ENCODE peak calls at places on chromosomes 2 and 18, in five cellular contexts. J is foreskin keratinocyte; E is CD8-positive, alpha-beta T cell; N is left ventricle myocardium inferior; C is right atrium auricular region. D is an unnamed sample.

GRCh38 chr2:23385748-23386421 is 906 bp downstream of the KLHL29 start:
- DNase-seq in J (no peak), E (no peak), N (peak), C (no peak), D (peak)

GRCh38 chr2:127277028-127277427 is 16.9 kb downstream of the ERCC3 start:
- DNase-seq in J (no peak), E (no peak), N (no peak), C (peak), D (no peak)

GRCh38 chr2:24771099-24771498 is 22.1 kb downstream of the PTRHD1 start:
- DNase-seq in J (no peak), E (no peak), N (no peak), C (no peak), D (no peak)

GRCh38 chr2:168562971-168563370 is 106.9 kb downstream of the CERS6 start:
- DNase-seq in J (no peak), E (no peak), N (no peak), C (no peak), D (no peak)

GRCh38 chr2:150335596-150335995 is 151.9 kb downstream of the RND3 start:
- DNase-seq in J (no peak), E (no peak), N (no peak), C (no peak), D (no peak)

GRCh38 chr18:51211552-51211951 is 14.1 kb upstream of the MEX3C start:
- DNase-seq in J (peak), E (peak), N (no peak), C (peak), D (peak)

GRCh38 chr18:46452820-46453219 is 204.2 kb downstream of the LOXHD1 start:
- DNase-seq in J (peak), E (no peak), N (no peak), C (no peak), D (peak)

GRCh38 chr2:223896751-223897320 is 48.3 kb downstream of the WDFY1 start:
- DNase-seq in J (no peak), E (no peak), N (no peak), C (no peak), D (no peak)

GRCh38 chr18:61132036-61132435 is 201.2 kb upstream of the CDH20 start:
- DNase-seq in J (no peak), E (no peak), N (no peak), C (no peak), D (no peak)

GRCh38 chr2:223980397-223980735 is 23.1 kb downstream of the MRPL44 start:
- DNase-seq in J (no peak), E (no peak), N (no peak), C (no peak), D (no peak)

GRCh38 chr2:236919209-236919608 is 166.5 kb upstream of the COPS8 start:
- DNase-seq in J (peak), E (no peak), N (no peak), C (peak), D (peak)

GRCh38 chr2:60054571-60055340 is 498.7 kb downstream of the BCL11A start:
- DNase-seq in J (no peak), E (no peak), N (peak), C (no peak), D (no peak)

GRCh38 chr2:235836416-235837042 is 331.7 kb downstream of the GBX2 start:
- DNase-seq in J (no peak), E (no peak), N (no peak), C (no peak), D (no peak)

GRCh38 chr2:175063741-175064140 is 58.6 kb upstream of the CHN1 start:
- DNase-seq in J (peak), E (no peak), N (no peak), C (no peak), D (peak)

GRCh38 chr2:174610243-174610995 is 12.8 kb upstream of the WIPF1 start:
- DNase-seq in J (no peak), E (no peak), N (no peak), C (no peak), D (no peak)

GRCh38 chr2:207330912-207331311 is 165.2 kb upstream of the KLF7 start:
- DNase-seq in J (peak), E (no peak), N (no peak), C (peak), D (peak)

GRCh38 chr2:64770137-64770780 is 116.5 kb upstream of the SERTAD2 start:
- DNase-seq in J (no peak), E (no peak), N (no peak), C (no peak), D (no peak)

GRCh38 chr18:21914739-21915319 is 174.2 kb downstream of the MIB1 start:
- DNase-seq in J (peak), E (no peak), N (no peak), C (no peak), D (peak)

GRCh38 chr18:78774741-78775141 is 204.9 kb upstream of the SALL3 start:
- DNase-seq in J (no peak), E (no peak), N (no peak), C (no peak), D (no peak)

GRCh38 chr2:25720575-25720974 is 47.2 kb upstream of the DTNB start:
- DNase-seq in J (peak), E (no peak), N (no peak), C (no peak), D (no peak)

GRCh38 chr2:241368643-241369042 is 12.6 kb downstream of the FARP2 start:
- DNase-seq in J (no peak), E (no peak), N (no peak), C (no peak), D (no peak)

GRCh38 chr2:134722728-134723127 is 3.9 kb upstream of the TMEM163 start:
- DNase-seq in J (no peak), E (no peak), N (no peak), C (no peak), D (no peak)

GRCh38 chr18:44924750-44925534 is 244.3 kb downstream of the SETBP1 start:
- DNase-seq in J (no peak), E (no peak), N (no peak), C (no peak), D (no peak)

GRCh38 chr2:234044157-234044556 is 6.3 kb upstream of the SPP2 start:
- DNase-seq in J (peak), E (no peak), N (no peak), C (no peak), D (peak)

GRCh38 chr2:8197101-8197500 is 484.8 kb upstream of the ID2 start:
- DNase-seq in J (no peak), E (no peak), N (no peak), C (no peak), D (no peak)

GRCh38 chr2:85353876-85354285 is 447 bp downstream of the RETSAT start:
- DNase-seq in J (no peak), E (peak), N (peak), C (peak), D (peak)

DNA sequence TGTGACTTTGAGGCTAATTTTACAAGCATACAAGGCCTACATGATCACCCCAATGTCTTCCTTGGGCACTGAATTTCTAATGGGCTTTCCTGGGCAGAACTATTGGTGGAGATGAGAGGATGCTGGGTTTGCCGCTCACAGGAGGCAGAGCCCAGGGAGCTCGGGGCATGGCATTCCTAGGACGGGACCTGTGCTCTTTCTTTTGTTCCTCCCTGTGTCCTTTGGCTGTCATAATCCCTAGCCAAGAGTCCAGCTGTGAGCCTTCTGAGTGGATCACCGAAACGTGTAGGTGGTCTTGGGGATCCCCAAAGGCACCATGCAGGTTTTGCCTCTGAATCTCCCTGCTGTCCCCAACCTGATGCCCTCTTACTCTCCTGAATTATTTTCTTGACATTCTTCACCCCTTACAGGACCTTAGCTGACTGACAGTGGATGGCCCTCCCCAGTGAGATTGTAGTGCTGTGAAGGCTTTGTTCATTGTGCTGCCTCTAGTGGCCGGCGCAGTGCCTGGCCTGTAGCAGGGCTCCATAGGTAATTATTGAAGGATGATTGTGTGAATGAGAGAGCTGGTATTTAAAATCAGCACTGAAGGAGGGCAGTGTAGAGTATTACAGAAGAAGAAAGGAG is 221.9 kb downstream of the ZNF407 start:
- DNase-seq in J (no peak), E (no peak), N (no peak), C (no peak), D (no peak)
- TF ChIP-seq CTCF in J (peak), E (no peak), N (peak), C (peak), D (peak)

GRCh38 chr18:421236-422155 is 79.0 kb downstream of the COLEC12 start:
- DNase-seq in J (no peak), E (no peak), N (no peak), C (no peak), D (no peak)

GRCh38 chr18:424071-424868 is 76.2 kb downstream of the COLEC12 start:
- DNase-seq in J (no peak), E (no peak), N (no peak), C (no peak), D (no peak)

GRCh38 chr18:422966-423365 is 77.5 kb downstream of the COLEC12 start:
- DNase-seq in J (no peak), E (no peak), N (no peak), C (no peak), D (no peak)

GRCh38 chr18:427005-427404 is 73.5 kb downstream of the COLEC12 start:
- DNase-seq in J (no peak), E (no peak), N (no peak), C (no peak), D (no peak)

DNA sequence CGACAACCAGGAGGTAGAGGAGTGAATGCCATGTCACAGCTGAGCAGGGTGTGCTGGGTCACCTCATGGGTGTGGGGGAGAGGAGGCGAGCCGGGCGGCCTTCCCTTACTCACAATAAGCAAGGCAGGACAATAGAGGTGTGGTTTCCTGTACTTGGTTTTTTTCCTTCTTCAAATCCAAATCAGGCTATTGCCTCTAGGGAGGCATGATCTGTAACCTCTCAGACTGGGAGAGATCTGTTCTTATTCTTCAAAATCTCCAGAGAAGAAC is 75.7 kb downstream of the COLEC12 start:
- DNase-seq in J (no peak), E (no peak), N (no peak), C (no peak), D (no peak)
- H3K27ac ChIP-seq in J (no peak), E (no peak), N (peak), C (peak), D (no peak)

DNA sequence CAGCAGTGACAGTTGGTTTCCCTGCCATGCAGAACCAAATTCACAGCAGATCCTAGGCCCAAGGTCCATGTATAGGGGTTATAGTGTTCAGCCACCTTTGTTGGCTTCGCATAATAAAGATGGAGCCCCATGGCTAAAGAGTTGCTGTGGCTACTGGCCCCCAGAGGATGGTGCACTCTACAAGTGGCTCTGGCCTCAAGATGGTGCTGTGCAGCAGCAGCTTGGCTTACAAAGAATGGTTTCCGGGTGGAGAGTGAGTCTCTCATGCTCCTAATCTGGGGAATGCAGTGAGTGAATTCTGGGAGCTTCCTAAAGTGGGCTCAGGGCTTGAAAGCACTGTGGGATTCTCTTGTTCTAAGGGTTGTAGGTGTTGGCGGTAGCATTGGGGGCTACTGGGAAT is 1199.7 kb downstream of the CNTNAP5 start:
- DNase-seq in J (no peak), E (no peak), N (no peak), C (no peak), D (no peak)
- TF ChIP-seq CTCF in J (no peak), E (no peak), N (no peak), C (no peak), D (no peak)

DNA sequence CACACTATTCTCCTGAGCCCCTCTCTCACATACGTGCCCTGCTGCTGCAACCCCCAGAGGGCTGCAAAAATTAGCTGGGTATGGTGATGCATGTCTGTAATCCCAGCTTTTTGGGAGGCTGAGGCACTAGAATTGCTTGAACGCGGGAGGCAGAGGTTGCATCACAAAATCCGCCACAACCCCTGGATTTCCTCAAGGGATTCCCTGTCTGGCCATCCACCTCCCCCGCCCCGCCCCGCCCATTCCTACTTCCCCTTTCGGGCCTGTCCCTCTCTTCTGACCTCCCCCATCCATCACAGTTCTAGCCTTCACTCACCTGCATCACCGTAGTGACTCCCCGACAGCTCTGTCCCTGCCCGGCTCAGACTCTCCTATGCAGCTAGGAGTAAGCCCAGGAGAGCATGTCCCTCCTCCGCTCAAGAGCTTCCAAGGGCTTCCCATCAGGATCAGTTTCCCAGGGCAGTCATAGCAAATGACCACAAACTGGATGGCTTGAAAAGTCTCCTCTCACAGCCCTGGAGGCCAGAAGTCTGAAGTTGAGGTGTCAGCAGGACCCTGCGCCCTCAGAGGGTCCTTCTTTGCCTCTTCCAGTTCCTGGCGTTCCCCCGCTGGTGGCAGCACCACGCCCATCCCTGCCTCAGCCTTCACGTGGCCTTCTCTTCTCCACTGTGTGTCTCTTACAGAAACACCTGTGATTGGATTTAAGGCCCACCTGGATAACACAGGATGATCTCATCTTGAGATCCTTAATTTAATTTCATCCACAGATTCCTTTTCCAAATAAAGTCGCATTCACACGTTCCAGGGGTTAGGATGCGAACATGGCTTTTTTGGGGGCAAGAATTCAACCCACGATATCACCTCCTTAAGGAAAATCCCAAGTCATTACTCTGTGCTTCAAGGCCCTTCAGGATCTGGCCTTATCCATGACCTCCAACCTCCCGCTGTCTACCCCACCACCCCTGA is 58.5 kb downstream of the HS1BP3 start:
- DNase-seq in J (no peak), E (no peak), N (no peak), C (no peak), D (no peak)
- H3K27ac ChIP-seq in J (peak), E (no peak), N (peak), C (peak), D (peak)

GRCh38 chr18:48342588-48342987 is 66.6 kb downstream of the ZBTB7C start:
- DNase-seq in J (no peak), E (no peak), N (no peak), C (no peak), D (no peak)

GRCh38 chr18:48342125-48342524 is 67.1 kb downstream of the ZBTB7C start:
- DNase-seq in J (no peak), E (no peak), N (no peak), C (no peak), D (no peak)

GRCh38 chr18:48347756-48348326 is 61.3 kb downstream of the ZBTB7C start:
- DNase-seq in J (no peak), E (no peak), N (no peak), C (no peak), D (no peak)

GRCh38 chr18:48348739-48349138 is 60.4 kb downstream of the ZBTB7C start:
- DNase-seq in J (no peak), E (no peak), N (no peak), C (no peak), D (no peak)

GRCh38 chr18:48345596-48345995 is 63.6 kb downstream of the ZBTB7C start:
- DNase-seq in J (no peak), E (no peak), N (no peak), C (no peak), D (peak)
- TF ChIP-seq CTCF in J (peak), E (no peak), N (peak), C (peak), D (peak)